ENCODE peak calls at places on chromosome 5, in seven cellular contexts. X, C, H, B, Z, J and R are unnamed samples.

GRCh38 chr5:134545070-134545868 is 19.8 kb downstream of the JADE2 start:
- DNase-seq in H (no peak), B (peak), X (no peak), J (peak), Z (no peak), C (peak), R (peak)

GRCh38 chr5:5584236-5584749 is 161.8 kb downstream of the ICE1 start:
- DNase-seq in J (no peak), X (no peak), B (no peak), H (no peak), C (no peak), Z (no peak), R (no peak)

GRCh38 chr5:90982576-90982975 is 400.5 kb downstream of the ARRDC3 start:
- DNase-seq in H (no peak), C (no peak), X (no peak), B (no peak), J (peak), Z (no peak), R (no peak)

GRCh38 chr5:131270809-131271208 is 7.0 kb downstream of the CDC42SE2 start:
- DNase-seq in B (no peak), J (no peak), C (no peak), X (no peak), Z (no peak), H (no peak), R (no peak)

GRCh38 chr5:554284-554988 is 30.2 kb upstream of the SLC9A3 start:
- DNase-seq in X (no peak), Z (no peak), H (no peak), B (no peak), J (no peak), C (no peak), R (no peak)

GRCh38 chr5:77029376-77029885 is 773 bp upstream of the AGGF1 start:
- DNase-seq in Z (no peak), B (no peak), J (no peak), X (no peak), C (no peak), H (no peak), R (no peak)

GRCh38 chr5:64532657-64533056 is 26.8 kb downstream of the RGS7BP start:
- DNase-seq in H (peak), J (no peak), C (no peak), B (no peak), X (no peak), Z (no peak), R (no peak)

GRCh38 chr5:38420691-38421395 is 135.6 kb downstream of the LIFR start:
- DNase-seq in Z (peak), J (peak), C (peak), X (no peak), B (peak), H (peak), R (peak)

GRCh38 chr5:56175465-56175864 is 57.7 kb downstream of the ANKRD55 start:
- DNase-seq in H (peak), X (no peak), J (peak), B (no peak), Z (no peak), C (no peak), R (no peak)

GRCh38 chr5:169350759-169351240 is 49.9 kb upstream of the SLIT3 start:
- DNase-seq in C (peak), J (peak), B (peak), X (no peak), H (no peak), Z (peak), R (no peak)

GRCh38 chr5:122150128-122150685 is 20.9 kb downstream of the ZNF474 start:
- DNase-seq in B (no peak), X (no peak), H (no peak), J (no peak), C (no peak), Z (no peak), R (no peak)

GRCh38 chr5:76701298-76701697 is 14.6 kb upstream of the F2R start:
- DNase-seq in J (peak), H (no peak), C (peak), B (no peak), X (no peak), Z (peak), R (no peak)

GRCh38 chr5:135318037-135318436 is 81.0 kb downstream of the MACROH2A1 start:
- DNase-seq in B (no peak), Z (no peak), H (no peak), C (no peak), X (no peak), J (no peak), R (no peak)

GRCh38 chr5:172770374-172770674 is 671 bp downstream of the DUSP1 start:
- DNase-seq in B (peak), Z (no peak), H (no peak), X (no peak), J (no peak), C (no peak), R (no peak)

GRCh38 chr5:135576075-135576599 is 2.7 kb downstream of the CXCL14 start:
- DNase-seq in J (peak), B (no peak), X (no peak), H (peak), Z (no peak), C (no peak), R (no peak)

GRCh38 chr5:89441965-89442364 is 559.0 kb upstream of the MEF2C start:
- DNase-seq in J (no peak), B (no peak), C (no peak), Z (no peak), X (no peak), H (no peak), R (no peak)

GRCh38 chr5:120062515-120062917 is 401.6 kb upstream of the PRR16 start:
- DNase-seq in X (no peak), J (peak), C (no peak), H (peak), B (no peak), Z (no peak), R (no peak)

GRCh38 chr5:100900796-100901731 is 2.0 kb downstream of the ST8SIA4 start:
- DNase-seq in Z (no peak), X (peak), B (peak), H (peak), C (peak), J (peak), R (peak)

GRCh38 chr5:96288166-96288844 is 144.7 kb downstream of the PCSK1 start:
- DNase-seq in J (peak), X (no peak), B (no peak), C (no peak), Z (no peak), H (no peak), R (no peak)
- H3K27ac ChIP-seq in J (no peak), X (no peak), B (no peak), C (no peak), Z (no peak), H (no peak), R (no peak)

GRCh38 chr5:84605246-84605645 is 220.6 kb upstream of the EDIL3 start:
- DNase-seq in X (no peak), Z (no peak), B (no peak), C (no peak), H (no peak), J (no peak), R (no peak)
- H3K4me3 ChIP-seq in X (no peak), Z (no peak), B (no peak), C (no peak), H (no peak), J (no peak), R (no peak)

DNA sequence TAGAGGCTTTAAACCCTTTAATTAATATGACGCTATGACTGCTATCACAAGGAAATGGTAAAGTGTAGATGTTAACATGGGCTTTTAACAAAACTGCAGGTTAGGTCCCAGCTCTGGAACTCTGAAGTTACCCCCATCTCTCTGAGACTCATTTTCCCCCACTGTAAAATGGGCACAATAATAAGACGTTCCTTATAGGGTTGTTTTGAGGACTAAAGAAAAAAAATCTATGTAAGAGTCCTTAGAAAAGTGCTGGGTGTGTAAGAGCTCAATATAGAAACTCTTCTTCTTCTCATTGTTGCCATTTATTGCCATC is 45.8 kb upstream of the STK32A start:
- DNase-seq in H (no peak), C (no peak), X (no peak), J (no peak), B (no peak), Z (no peak), R (no peak)
- TF ChIP-seq CTCF in H (no peak), C (no peak), X (no peak), J (no peak), B (no peak), Z (no peak), R (no peak)

GRCh38 chr5:141532726-141533125 is 43.8 kb downstream of the PCDHGC5 start:
- DNase-seq in Z (no peak), C (no peak), X (no peak), J (no peak), B (no peak), H (no peak), R (no peak)
- H3K27ac ChIP-seq in Z (no peak), C (no peak), X (no peak), J (no peak), B (no peak), H (no peak), R (no peak)

DNA sequence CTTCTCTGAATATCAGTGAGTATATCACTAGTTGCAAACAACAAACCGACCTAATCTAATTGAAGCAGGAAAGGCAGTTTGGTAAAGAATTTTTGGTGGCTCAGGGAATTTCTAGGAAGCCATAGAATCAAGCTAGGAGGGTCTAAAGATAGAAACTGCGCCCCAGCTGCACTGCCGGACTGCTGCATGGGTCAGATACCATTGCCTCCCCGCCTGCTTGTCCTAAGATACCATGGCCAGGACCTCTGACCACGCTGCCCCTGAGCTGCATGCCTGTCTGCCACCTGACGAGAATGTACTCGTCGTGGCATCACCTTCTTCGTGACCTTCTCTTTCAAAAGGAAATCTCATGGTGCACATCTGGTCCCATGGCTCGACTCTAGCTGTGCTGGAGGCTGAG is 439.0 kb downstream of the ZSWIM6 start:
- DNase-seq in J (no peak), C (no peak), X (no peak), B (no peak), Z (no peak), H (no peak), R (no peak)
- H3K4me3 ChIP-seq in J (no peak), C (no peak), X (no peak), B (no peak), Z (no peak), H (no peak), R (no peak)

GRCh38 chr5:158895573-158895972 is 204.1 kb downstream of the EBF1 start:
- DNase-seq in J (no peak), H (no peak), Z (no peak), X (no peak), C (no peak), B (no peak), R (peak)
- TF ChIP-seq CTCF in J (no peak), H (no peak), Z (no peak), X (no peak), C (no peak), B (no peak), R (no peak)

GRCh38 chr5:179343902-179344300 is 1.4 kb downstream of the ADAMTS2 start:
- DNase-seq in J (peak), X (no peak), B (peak), H (peak), C (peak), Z (no peak), R (no peak)
- H3K27ac ChIP-seq in J (no peak), X (no peak), B (no peak), H (no peak), C (no peak), Z (no peak), R (no peak)

GRCh38 chr5:180990086-180990888 is 1.6 kb downstream of the BTNL3 start:
- DNase-seq in H (no peak), X (no peak), J (no peak), B (no peak), Z (no peak), C (no peak), R (no peak)
- H3K4me3 ChIP-seq in H (no peak), X (no peak), J (no peak), B (peak), Z (no peak), C (no peak), R (no peak)

DNA sequence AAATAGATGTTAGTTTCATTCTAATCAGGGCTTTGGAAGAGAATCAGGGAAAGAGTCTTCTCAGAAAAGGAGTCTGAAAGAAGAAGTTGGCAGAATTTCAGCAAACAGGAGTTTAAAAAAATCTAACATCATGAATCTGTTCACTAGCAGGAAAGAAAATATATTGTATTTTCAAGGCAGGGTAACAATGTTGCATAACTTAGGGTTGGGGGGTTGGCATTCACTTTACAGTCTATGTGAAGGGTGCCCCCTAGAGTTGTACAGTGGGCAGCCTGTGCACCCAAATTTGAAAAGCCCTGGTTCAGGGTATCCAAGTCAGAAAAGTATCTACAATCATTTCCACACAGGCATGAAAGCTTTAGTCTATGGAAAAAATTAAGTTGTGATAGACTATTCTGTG is 348.4 kb upstream of the SLC30A5 start:
- DNase-seq in J (peak), H (no peak), B (no peak), X (no peak), C (no peak), Z (no peak), R (no peak)
- TF ChIP-seq CTCF in J (peak), H (peak), B (no peak), X (peak), C (no peak), Z (peak), R (peak)

DNA sequence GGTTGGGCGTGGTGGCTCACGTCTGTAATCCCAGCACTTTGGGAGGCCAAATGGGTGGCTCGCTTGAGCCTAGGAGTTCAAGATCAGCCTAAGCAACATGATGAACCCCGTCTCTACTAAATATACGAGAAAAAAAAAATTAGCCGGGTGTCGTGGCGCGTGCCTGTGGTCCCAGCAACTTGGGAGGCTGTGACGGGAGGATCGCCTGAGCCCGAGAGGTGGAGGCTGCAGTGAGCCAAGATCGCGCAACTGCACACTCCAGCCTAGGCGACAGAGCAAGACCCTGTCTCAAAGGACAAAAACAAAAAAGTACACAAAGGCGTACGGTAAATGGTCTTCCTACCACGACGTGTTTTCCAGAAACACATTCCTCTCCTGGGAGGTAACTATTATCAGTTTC is 538 bp upstream of the BDP1 start:
- DNase-seq in Z (no peak), J (no peak), C (no peak), B (no peak), X (no peak), H (no peak), R (no peak)
- H3K27ac ChIP-seq in Z (no peak), J (peak), C (peak), B (peak), X (peak), H (no peak), R (peak)